ENCODE peak calls at places on chromosomes 1 and 21, in nine cellular contexts. E is ovary, I is pancreas, W is NT2/D1, D is breast epithelium, M is SJSA1, X is heart left ventricle, P is suprapubic skin, O is IMR-90. V is an unnamed sample.

GRCh38 chr1:67648582-67649326 is 36.2 kb upstream of the GADD45A start:
- DNase-seq in I (no peak), O (no peak), M (no peak), W (no peak), E (no peak), P (no peak), X (no peak), D (no peak), V (no peak)

GRCh38 chr1:167713330-167714081 is 8.3 kb upstream of the MPZL1 start:
- DNase-seq in P (no peak), X (peak; percentile 46), E (peak; percentile 59), M (no peak), O (peak; percentile 24), W (no peak), I (peak; percentile 42), D (no peak), V (no peak)

GRCh38 chr1:197170538-197170937 is 24.1 kb upstream of the ASPM start:
- DNase-seq in E (no peak), I (no peak), O (no peak), P (no peak), D (no peak), M (no peak), W (no peak), X (no peak), V (no peak)

GRCh38 chr1:228226141-228226874 is 18.5 kb downstream of the OBSCN start:
- DNase-seq in W (no peak), M (peak; percentile 19), O (no peak), I (no peak), E (no peak), D (no peak), P (no peak), X (no peak), V (no peak)

GRCh38 chr1:183619719-183620118 is 15.9 kb downstream of the ARPC5 start:
- DNase-seq in X (no peak), P (no peak), O (no peak), E (no peak), W (no peak), I (no peak), M (no peak), D (no peak), V (no peak)

GRCh38 chr1:236147521-236148470 is 5.5 kb downstream of the GPR137B start:
- DNase-seq in P (no peak), W (no peak), M (no peak), E (no peak), X (no peak), D (no peak), I (no peak), O (no peak), V (no peak)

GRCh38 chr1:53088616-53089300 is 26.7 kb downstream of the PODN start:
- DNase-seq in O (no peak), W (no peak), P (no peak), E (no peak), I (no peak), M (no peak), D (no peak), X (no peak), V (no peak)

GRCh38 chr1:118928739-118929554 is 59.2 kb downstream of the TBX15 start:
- DNase-seq in P (no peak), O (peak; percentile 28), W (peak; percentile 48), I (no peak), D (no peak), M (no peak), E (no peak), X (no peak), V (no peak)

GRCh38 chr1:77796695-77797405 is 17.4 kb downstream of the MIGA1 start:
- DNase-seq in I (no peak), O (no peak), E (no peak), W (no peak), M (no peak), X (no peak), D (no peak), P (no peak), V (no peak)

GRCh38 chr1:162736633-162737067 is 53.9 kb upstream of the HSD17B7 start:
- DNase-seq in X (no peak), P (no peak), O (no peak), W (no peak), I (no peak), M (no peak), D (no peak), E (no peak), V (no peak)

GRCh38 chr1:114671011-114671938 is 1.4 kb upstream of the DENND2C start:
- DNase-seq in P (no peak), X (no peak), O (peak; percentile 32), D (no peak), I (peak; percentile 9), E (no peak), W (no peak), M (no peak), V (peak; percentile 56)

GRCh38 chr1:165697491-165697880 is 876 bp downstream of the ALDH9A1 start:
- DNase-seq in X (no peak), I (no peak), P (no peak), O (no peak), M (no peak), D (no peak), W (no peak), E (no peak), V (no peak)

GRCh38 chr1:5975133-5975880 is 16.9 kb downstream of the NPHP4 start:
- DNase-seq in M (no peak), E (peak; percentile 68), D (no peak), I (peak; percentile 70), W (no peak), O (peak; percentile 64), P (no peak), X (no peak), V (peak; percentile 17)

GRCh38 chr1:216183427-216183826 is 239.8 kb downstream of the USH2A start:
- DNase-seq in E (no peak), O (peak; percentile 40), W (no peak), I (no peak), X (no peak), D (no peak), M (no peak), P (no peak), V (no peak)

GRCh38 chr1:47444317-47444577 is 6.4 kb downstream of the FOXD2 start:
- DNase-seq in M (no peak), X (no peak), P (no peak), I (no peak), E (no peak), D (no peak), W (no peak), O (no peak), V (no peak)

GRCh38 chr1:153386500-153386901 is 4.4 kb downstream of the S100A8 start:
- DNase-seq in X (peak; percentile 55), P (no peak), D (peak; percentile 28), I (no peak), E (no peak), O (no peak), W (no peak), M (no peak), V (no peak)

GRCh38 chr21:42231761-42232160 is 12.8 kb downstream of the ABCG1 start:
- DNase-seq in P (no peak), W (no peak), X (no peak), E (no peak), O (no peak), D (no peak), I (no peak), M (no peak), V (no peak)
- H3K27me3 ChIP-seq in P (no peaks in the 10 kb centered on the region), W (peaks cover 45% of the 10 kb centered on the region), X (no peaks in the 10 kb centered on the region), E (no peaks in the 10 kb centered on the region), O (peaks cover 11% of the 10 kb centered on the region), D (no peaks in the 10 kb centered on the region), I (no peaks in the 10 kb centered on the region), M (no peaks in the 10 kb centered on the region), V (no peaks in the 10 kb centered on the region)

GRCh38 chr1:41056907-41057306 is 35.4 kb upstream of the SLFNL1 start:
- DNase-seq in W (no peak), P (no peak), E (no peak), X (no peak), I (no peak), D (no peak), M (no peak), O (no peak), V (no peak)
- H3K27me3 ChIP-seq in W (no peaks in the 10 kb centered on the region), P (no peaks in the 10 kb centered on the region), E (no peaks in the 10 kb centered on the region), X (no peaks in the 10 kb centered on the region), I (no peaks in the 10 kb centered on the region), D (no peaks in the 10 kb centered on the region), M (no peaks in the 10 kb centered on the region), O (no peaks in the 10 kb centered on the region), V (no peaks in the 10 kb centered on the region)

GRCh38 chr1:156416993-156417699 is 48.1 kb downstream of the RHBG start:
- DNase-seq in P (no peak), D (no peak), X (no peak), I (no peak), E (no peak), W (no peak), O (no peak), M (no peak), V (no peak)

GRCh38 chr1:156419863-156420208 is 50.8 kb downstream of the RHBG start:
- DNase-seq in O (no peak), I (no peak), X (no peak), E (no peak), P (no peak), W (no peak), M (no peak), D (no peak), V (peak; percentile 25)

GRCh38 chr1:156414440-156415064 is 45.5 kb downstream of the RHBG start:
- DNase-seq in O (no peak), X (no peak), D (no peak), M (no peak), E (no peak), W (no peak), P (no peak), I (no peak), V (no peak)

GRCh38 chr1:156420209-156421061 is 51.4 kb downstream of the RHBG start:
- DNase-seq in X (no peak), W (no peak), O (no peak), M (no peak), E (no peak), I (no peak), D (no peak), P (no peak), V (peak; percentile 23)

DNA sequence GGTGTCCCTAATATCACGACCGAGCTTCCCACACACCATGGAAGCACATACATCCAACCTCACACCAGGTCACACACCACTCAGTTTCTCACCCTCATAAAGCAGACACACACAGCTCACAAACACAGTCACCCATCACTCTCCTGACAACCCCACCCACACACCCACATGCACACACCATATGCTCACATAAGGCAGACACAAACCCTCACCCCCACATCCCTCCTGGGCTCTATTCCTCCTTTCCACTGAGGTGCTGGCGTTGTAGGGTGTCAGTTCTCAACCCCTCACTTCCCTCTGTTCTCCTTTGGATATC is 48.6 kb downstream of the RHBG start:
- DNase-seq in I (no peak), E (no peak), X (no peak), D (no peak), P (no peak), W (no peak), O (no peak), M (no peak), V (no peak)
- H3K27me3 ChIP-seq in I (peaks cover 21% of the 10 kb centered on the region), E (peaks cover 13% of the 10 kb centered on the region), X (peaks cover 51% of the 10 kb centered on the region), D (peaks cover 73% of the 10 kb centered on the region), P (peaks cover 89% of the 10 kb centered on the region), W (peaks cover 40% of the 10 kb centered on the region), O (peaks cover 85% of the 10 kb centered on the region), M (peaks cover 77% of the 10 kb centered on the region), V (no peaks in the 10 kb centered on the region)

DNA sequence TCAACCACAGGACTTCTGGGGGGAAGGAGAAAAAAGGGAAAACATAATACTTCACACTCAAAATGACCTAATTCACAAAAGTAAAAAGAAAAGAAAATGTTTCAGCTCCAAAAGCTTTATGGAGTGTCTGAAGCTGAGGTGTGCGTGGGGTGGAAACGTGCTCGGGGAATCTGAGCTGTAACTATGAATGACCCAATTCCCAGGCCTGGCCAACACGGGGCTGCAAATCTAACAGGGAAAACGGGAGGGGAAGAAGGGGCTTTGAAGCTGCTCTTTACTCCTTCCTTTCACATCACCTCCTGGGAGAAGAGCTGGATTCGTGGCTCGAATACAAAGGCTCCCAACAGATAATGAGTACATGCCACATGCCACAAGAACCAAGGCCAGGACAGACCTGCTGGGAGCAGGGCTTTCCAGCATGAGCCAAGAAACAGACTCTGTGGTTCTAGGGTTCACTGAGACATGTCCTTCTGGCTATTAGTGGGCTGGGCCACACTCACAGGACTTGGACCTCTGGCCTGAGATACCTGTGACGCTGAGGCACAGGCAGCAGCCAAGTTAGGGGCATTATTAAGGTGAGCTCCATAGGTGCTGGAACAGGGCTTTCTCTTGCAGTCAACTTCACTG is 51.5 kb downstream of the SLC66A1 start:
- DNase-seq in I (no peak), P (no peak), D (no peak), E (no peak), M (no peak), W (no peak), O (no peak), X (no peak), V (no peak)
- H3K27me3 ChIP-seq in I (no peaks in the 10 kb centered on the region), P (no peaks in the 10 kb centered on the region), D (no peaks in the 10 kb centered on the region), E (no peaks in the 10 kb centered on the region), M (no peaks in the 10 kb centered on the region), W (no peaks in the 10 kb centered on the region), O (no peaks in the 10 kb centered on the region), X (no peaks in the 10 kb centered on the region), V (no peaks in the 10 kb centered on the region)